ENCODE peak calls at places on chromosomes 12 and 14, in ten cellular contexts. One of them, this sample, is unnamed.

GRCh38 chr14:64074961-64075619 is 219.1 kb downstream of the ESR2 start:
- DNase-seq in H9: no peak
- DNase-seq in suprapubic skin: no peak
- DNase-seq in colonic mucosa: no peak
- DNase-seq in choroid plexus epithelial cell: peak
- DNase-seq in esophagus squamous epithelium: no peak
- DNase-seq in prostate gland: no peak
- DNase-seq in AG09309: no peak
- DNase-seq in A549: peak
- DNase-seq in fibroblast of mammary gland: peak
- DNase-seq in this sample: no peak

GRCh38 chr14:71533800-71534199 is 398.4 kb upstream of the RGS6 start:
- DNase-seq in AG09309: no peak
- DNase-seq in colonic mucosa: no peak
- DNase-seq in suprapubic skin: no peak
- DNase-seq in A549: no peak
- DNase-seq in H9: no peak
- DNase-seq in choroid plexus epithelial cell: no peak
- DNase-seq in fibroblast of mammary gland: no peak
- DNase-seq in esophagus squamous epithelium: no peak
- DNase-seq in prostate gland: no peak
- DNase-seq in this sample: no peak

GRCh38 chr12:106179086-106179485 is 40.3 kb upstream of the NUAK1 start:
- DNase-seq in choroid plexus epithelial cell: no peak
- DNase-seq in colonic mucosa: no peak
- DNase-seq in H9: no peak
- DNase-seq in esophagus squamous epithelium: no peak
- DNase-seq in suprapubic skin: no peak
- DNase-seq in A549: no peak
- DNase-seq in prostate gland: no peak
- DNase-seq in AG09309: peak
- DNase-seq in fibroblast of mammary gland: peak
- DNase-seq in this sample: no peak

GRCh38 chr12:95054206-95054605 is 19.2 kb downstream of the NR2C1 start:
- DNase-seq in colonic mucosa: no peak
- DNase-seq in choroid plexus epithelial cell: peak
- DNase-seq in AG09309: no peak
- DNase-seq in esophagus squamous epithelium: no peak
- DNase-seq in prostate gland: no peak
- DNase-seq in H9: no peak
- DNase-seq in suprapubic skin: no peak
- DNase-seq in A549: no peak
- DNase-seq in fibroblast of mammary gland: no peak
- DNase-seq in this sample: no peak

GRCh38 chr12:122081697-122082221 is 3.2 kb downstream of the MLXIP start:
- DNase-seq in fibroblast of mammary gland: peak
- DNase-seq in prostate gland: no peak
- DNase-seq in suprapubic skin: no peak
- DNase-seq in AG09309: no peak
- DNase-seq in H9: no peak
- DNase-seq in choroid plexus epithelial cell: peak
- DNase-seq in esophagus squamous epithelium: no peak
- DNase-seq in colonic mucosa: peak
- DNase-seq in A549: no peak
- DNase-seq in this sample: no peak

GRCh38 chr14:33938131-33938949 is 12.5 kb downstream of the EGLN3 start:
- DNase-seq in A549: peak
- DNase-seq in colonic mucosa: peak
- DNase-seq in choroid plexus epithelial cell: no peak
- DNase-seq in esophagus squamous epithelium: no peak
- DNase-seq in fibroblast of mammary gland: peak
- DNase-seq in H9: peak
- DNase-seq in suprapubic skin: no peak
- DNase-seq in AG09309: no peak
- DNase-seq in prostate gland: peak
- DNase-seq in this sample: peak

GRCh38 chr12:51635371-51635770 is 44.3 kb downstream of the SCN8A start:
- DNase-seq in prostate gland: no peak
- DNase-seq in A549: no peak
- DNase-seq in H9: no peak
- DNase-seq in colonic mucosa: no peak
- DNase-seq in AG09309: no peak
- DNase-seq in fibroblast of mammary gland: peak
- DNase-seq in choroid plexus epithelial cell: no peak
- DNase-seq in esophagus squamous epithelium: no peak
- DNase-seq in suprapubic skin: no peak
- DNase-seq in this sample: no peak

GRCh38 chr12:68648179-68648578 is 37.5 kb downstream of the RAP1B start:
- DNase-seq in esophagus squamous epithelium: no peak
- DNase-seq in choroid plexus epithelial cell: no peak
- DNase-seq in suprapubic skin: no peak
- DNase-seq in colonic mucosa: no peak
- DNase-seq in fibroblast of mammary gland: no peak
- DNase-seq in AG09309: no peak
- DNase-seq in prostate gland: no peak
- DNase-seq in H9: no peak
- DNase-seq in A549: no peak
- DNase-seq in this sample: no peak

GRCh38 chr12:94172973-94173372 is 24.6 kb downstream of the PLXNC1 start:
- DNase-seq in prostate gland: no peak
- DNase-seq in choroid plexus epithelial cell: peak
- DNase-seq in H9: no peak
- DNase-seq in fibroblast of mammary gland: peak
- DNase-seq in suprapubic skin: no peak
- DNase-seq in esophagus squamous epithelium: peak
- DNase-seq in AG09309: peak
- DNase-seq in A549: peak
- DNase-seq in colonic mucosa: no peak
- DNase-seq in this sample: no peak

GRCh38 chr12:52980096-52980694 is 26.1 kb upstream of the EIF4B start:
- DNase-seq in prostate gland: no peak
- DNase-seq in AG09309: no peak
- DNase-seq in H9: no peak
- DNase-seq in choroid plexus epithelial cell: no peak
- DNase-seq in A549: peak
- DNase-seq in colonic mucosa: no peak
- DNase-seq in suprapubic skin: no peak
- DNase-seq in esophagus squamous epithelium: no peak
- DNase-seq in fibroblast of mammary gland: no peak
- DNase-seq in this sample: no peak

GRCh38 chr12:50894216-50894615 is 51.5 kb downstream of the TMPRSS12 start:
- DNase-seq in suprapubic skin: no peak
- DNase-seq in H9: no peak
- DNase-seq in fibroblast of mammary gland: no peak
- DNase-seq in A549: no peak
- DNase-seq in colonic mucosa: no peak
- DNase-seq in prostate gland: no peak
- DNase-seq in esophagus squamous epithelium: no peak
- DNase-seq in AG09309: no peak
- DNase-seq in choroid plexus epithelial cell: no peak
- DNase-seq in this sample: no peak

GRCh38 chr14:54169254-54169924 is 212.8 kb upstream of the BMP4 start:
- DNase-seq in AG09309: no peak
- DNase-seq in fibroblast of mammary gland: peak
- DNase-seq in esophagus squamous epithelium: no peak
- DNase-seq in suprapubic skin: no peak
- DNase-seq in prostate gland: no peak
- DNase-seq in H9: no peak
- DNase-seq in colonic mucosa: no peak
- DNase-seq in choroid plexus epithelial cell: no peak
- DNase-seq in A549: no peak
- DNase-seq in this sample: no peak
- TF ChIP-seq CTCF in AG09309: no peak
- TF ChIP-seq CTCF in fibroblast of mammary gland: no peak
- TF ChIP-seq CTCF in esophagus squamous epithelium: no peak
- TF ChIP-seq CTCF in suprapubic skin: no peak
- TF ChIP-seq CTCF in prostate gland: no peak
- TF ChIP-seq CTCF in H9: no peak
- TF ChIP-seq CTCF in colonic mucosa: no peak
- TF ChIP-seq CTCF in choroid plexus epithelial cell: no peak
- TF ChIP-seq CTCF in A549: no peak
- TF ChIP-seq CTCF in this sample: no peak

DNA sequence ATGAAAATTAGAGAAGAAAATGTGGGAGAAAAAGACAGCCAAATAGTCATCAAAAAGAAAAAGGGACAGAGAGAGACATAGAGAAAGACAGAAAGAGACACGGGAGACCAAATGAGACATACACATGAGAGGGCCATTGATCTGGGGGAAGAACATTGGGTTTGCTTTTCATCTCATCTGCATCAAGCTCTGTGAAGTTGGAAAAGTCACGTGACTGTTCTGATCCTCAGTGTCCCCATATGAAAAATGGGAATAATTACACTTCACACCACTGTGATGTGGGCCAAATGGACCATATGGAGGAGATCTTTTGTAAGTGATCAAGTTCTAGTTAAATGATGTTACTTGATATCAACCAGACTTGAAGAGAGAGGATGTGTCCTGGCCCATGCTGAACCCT is 147.1 kb upstream of the NRXN3 start:
- DNase-seq in choroid plexus epithelial cell: no peak
- DNase-seq in AG09309: no peak
- DNase-seq in fibroblast of mammary gland: no peak
- DNase-seq in prostate gland: no peak
- DNase-seq in colonic mucosa: no peak
- DNase-seq in suprapubic skin: no peak
- DNase-seq in H9: no peak
- DNase-seq in esophagus squamous epithelium: no peak
- DNase-seq in A549: no peak
- DNase-seq in this sample: no peak
- TF ChIP-seq CTCF in choroid plexus epithelial cell: no peak
- TF ChIP-seq CTCF in AG09309: no peak
- TF ChIP-seq CTCF in fibroblast of mammary gland: no peak
- TF ChIP-seq CTCF in prostate gland: no peak
- TF ChIP-seq CTCF in colonic mucosa: no peak
- TF ChIP-seq CTCF in suprapubic skin: no peak
- TF ChIP-seq CTCF in H9: no peak
- TF ChIP-seq CTCF in esophagus squamous epithelium: no peak
- TF ChIP-seq CTCF in A549: no peak
- TF ChIP-seq CTCF in this sample: no peak

GRCh38 chr12:25996677-25997076 is 38.2 kb downstream of the RASSF8 start:
- DNase-seq in choroid plexus epithelial cell: no peak
- DNase-seq in fibroblast of mammary gland: no peak
- DNase-seq in H9: no peak
- DNase-seq in colonic mucosa: no peak
- DNase-seq in prostate gland: no peak
- DNase-seq in esophagus squamous epithelium: no peak
- DNase-seq in suprapubic skin: no peak
- DNase-seq in A549: no peak
- DNase-seq in AG09309: no peak
- DNase-seq in this sample: no peak

GRCh38 chr12:25997401-25997973 is 39.0 kb downstream of the RASSF8 start:
- DNase-seq in AG09309: peak
- DNase-seq in A549: peak
- DNase-seq in H9: no peak
- DNase-seq in colonic mucosa: no peak
- DNase-seq in choroid plexus epithelial cell: peak
- DNase-seq in esophagus squamous epithelium: no peak
- DNase-seq in suprapubic skin: no peak
- DNase-seq in fibroblast of mammary gland: peak
- DNase-seq in prostate gland: no peak
- DNase-seq in this sample: no peak

GRCh38 chr12:26003065-26003464 is 44.6 kb downstream of the RASSF8 start:
- DNase-seq in fibroblast of mammary gland: no peak
- DNase-seq in choroid plexus epithelial cell: no peak
- DNase-seq in esophagus squamous epithelium: no peak
- DNase-seq in H9: no peak
- DNase-seq in suprapubic skin: no peak
- DNase-seq in colonic mucosa: no peak
- DNase-seq in prostate gland: no peak
- DNase-seq in A549: no peak
- DNase-seq in AG09309: no peak
- DNase-seq in this sample: no peak

GRCh38 chr12:26000883-26001282 is 42.4 kb downstream of the RASSF8 start:
- DNase-seq in suprapubic skin: no peak
- DNase-seq in colonic mucosa: no peak
- DNase-seq in AG09309: no peak
- DNase-seq in fibroblast of mammary gland: no peak
- DNase-seq in prostate gland: no peak
- DNase-seq in choroid plexus epithelial cell: no peak
- DNase-seq in H9: no peak
- DNase-seq in esophagus squamous epithelium: no peak
- DNase-seq in A549: no peak
- DNase-seq in this sample: no peak

DNA sequence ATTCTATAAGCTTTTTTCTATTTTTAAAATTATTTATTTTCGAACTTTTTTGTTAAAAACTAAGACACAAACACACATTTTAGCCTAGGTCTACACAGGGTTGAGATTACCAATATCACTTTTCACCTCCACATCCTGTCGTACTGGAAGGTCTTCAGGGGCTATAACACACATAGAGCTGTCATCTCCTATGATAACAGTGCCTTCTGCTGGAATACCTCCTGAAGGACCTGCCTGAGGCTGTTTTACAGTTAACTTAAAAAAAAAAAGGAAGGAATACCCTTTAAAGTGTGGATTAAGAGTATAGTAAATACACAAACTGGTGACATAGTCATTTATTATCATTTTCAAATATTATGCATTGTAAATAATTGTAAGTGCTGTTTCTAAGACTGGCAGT is 43.0 kb downstream of the RASSF8 start:
- DNase-seq in A549: peak
- DNase-seq in prostate gland: no peak
- DNase-seq in H9: no peak
- DNase-seq in esophagus squamous epithelium: no peak
- DNase-seq in choroid plexus epithelial cell: no peak
- DNase-seq in colonic mucosa: no peak
- DNase-seq in fibroblast of mammary gland: no peak
- DNase-seq in AG09309: no peak
- DNase-seq in suprapubic skin: no peak
- DNase-seq in this sample: no peak
- TF ChIP-seq CTCF in A549: peak
- TF ChIP-seq CTCF in prostate gland: no peak
- TF ChIP-seq CTCF in H9: peak
- TF ChIP-seq CTCF in esophagus squamous epithelium: no peak
- TF ChIP-seq CTCF in choroid plexus epithelial cell: peak
- TF ChIP-seq CTCF in colonic mucosa: no peak
- TF ChIP-seq CTCF in fibroblast of mammary gland: no peak
- TF ChIP-seq CTCF in AG09309: no peak
- TF ChIP-seq CTCF in suprapubic skin: no peak
- TF ChIP-seq CTCF in this sample: no peak

GRCh38 chr12:65123435-65124063 is 2.4 kb upstream of the WIF1 start:
- DNase-seq in suprapubic skin: no peak
- DNase-seq in prostate gland: no peak
- DNase-seq in H9: no peak
- DNase-seq in AG09309: no peak
- DNase-seq in fibroblast of mammary gland: peak
- DNase-seq in choroid plexus epithelial cell: peak
- DNase-seq in esophagus squamous epithelium: no peak
- DNase-seq in colonic mucosa: peak
- DNase-seq in A549: peak
- DNase-seq in this sample: no peak
- TF ChIP-seq CTCF in suprapubic skin: peak
- TF ChIP-seq CTCF in prostate gland: peak
- TF ChIP-seq CTCF in H9: peak
- TF ChIP-seq CTCF in AG09309: peak
- TF ChIP-seq CTCF in fibroblast of mammary gland: peak
- TF ChIP-seq CTCF in choroid plexus epithelial cell: peak
- TF ChIP-seq CTCF in esophagus squamous epithelium: peak
- TF ChIP-seq CTCF in colonic mucosa: peak
- TF ChIP-seq CTCF in A549: peak
- TF ChIP-seq CTCF in this sample: peak